ENCODE peak calls at places on chromosomes 11 and 22, in five cellular contexts. I, U, Q, N and V are unnamed samples.

GRCh38 chr11:129434641-129435498 is 59.2 kb downstream of the BARX2 start:
- ATAC-seq in U (no peak), N (no peak), Q (no peak), I (no peak), V (no peak)

GRCh38 chr11:18229501-18229900 is 7.1 kb downstream of the SAA4 start:
- ATAC-seq in I (no peak), Q (no peak), U (no peak), N (peak), V (no peak)

GRCh38 chr11:118339281-118340045 is 3.0 kb downstream of the CD3D start:
- ATAC-seq in Q (no peak), N (no peak), I (peak), U (no peak), V (no peak)

GRCh38 chr11:44371706-44372105 is 61.8 kb upstream of the ALX4 start:
- ATAC-seq in Q (no peak), N (no peak), I (no peak), U (no peak), V (no peak)

GRCh38 chr22:27405672-27406388 is 395.7 kb downstream of the MN1 start:
- ATAC-seq in Q (peak), U (peak), N (peak), I (peak), V (peak)

GRCh38 chr22:42222140-42222539 is 48.3 kb downstream of the TCF20 start:
- ATAC-seq in I (no peak), U (no peak), Q (no peak), N (peak), V (no peak)

GRCh38 chr11:94732617-94733292 is 35.4 kb upstream of the AMOTL1 start:
- ATAC-seq in Q (no peak), N (no peak), I (peak), U (peak), V (peak)

GRCh38 chr22:50732681-50733080 is 5.3 kb upstream of the ACR start:
- ATAC-seq in U (no peak), N (no peak), I (no peak), Q (no peak), V (no peak)

GRCh38 chr11:132402056-132402684 is 1031.8 kb downstream of the NTM start:
- ATAC-seq in Q (peak), N (peak), I (no peak), U (peak), V (no peak)

GRCh38 chr11:69662021-69662698 is 13.0 kb downstream of the LTO1 start:
- ATAC-seq in Q (peak), N (no peak), I (peak), U (no peak), V (no peak)

GRCh38 chr22:49934144-49934890 is 15.9 kb downstream of the CRELD2 start:
- ATAC-seq in N (peak), I (peak), Q (peak), U (peak), V (no peak)

GRCh38 chr11:117691501-117691900 is 105.5 kb downstream of the DSCAML1 start:
- ATAC-seq in Q (no peak), N (no peak), U (no peak), I (no peak), V (no peak)

GRCh38 chr11:108985611-108986279 is 320.9 kb downstream of the DDX10 start:
- ATAC-seq in Q (no peak), U (no peak), I (no peak), N (no peak), V (no peak)

GRCh38 chr11:2929511-2929879 is 275 bp upstream of the PHLDA2 start:
- ATAC-seq in N (peak), I (peak), Q (peak), U (peak), V (peak)

GRCh38 chr11:7436657-7437056 is 48.6 kb upstream of the OLFML1 start:
- ATAC-seq in Q (no peak), N (peak), U (peak), I (no peak), V (no peak)

GRCh38 chr22:47406896-47407295 is 644.4 kb downstream of the TBC1D22A start:
- ATAC-seq in U (no peak), Q (no peak), I (no peak), N (no peak), V (no peak)

GRCh38 chr11:6427516-6427915 is 8.6 kb upstream of the APBB1 start:
- ATAC-seq in N (no peak), I (no peak), Q (no peak), U (no peak), V (no peak)

GRCh38 chr22:28903080-28903479 is 19.7 kb downstream of the ZNRF3 start:
- ATAC-seq in Q (peak), U (peak), I (no peak), N (no peak), V (peak)

GRCh38 chr22:22712666-22713365 is 68.4 kb downstream of the GGTLC2 start:
- ATAC-seq in U (no peak), I (no peak), N (peak), Q (no peak), V (no peak)

GRCh38 chr11:126416542-126417090 is 61.1 kb downstream of the ST3GAL4 start:
- ATAC-seq in U (peak), N (peak), Q (no peak), I (no peak), V (peak)

DNA sequence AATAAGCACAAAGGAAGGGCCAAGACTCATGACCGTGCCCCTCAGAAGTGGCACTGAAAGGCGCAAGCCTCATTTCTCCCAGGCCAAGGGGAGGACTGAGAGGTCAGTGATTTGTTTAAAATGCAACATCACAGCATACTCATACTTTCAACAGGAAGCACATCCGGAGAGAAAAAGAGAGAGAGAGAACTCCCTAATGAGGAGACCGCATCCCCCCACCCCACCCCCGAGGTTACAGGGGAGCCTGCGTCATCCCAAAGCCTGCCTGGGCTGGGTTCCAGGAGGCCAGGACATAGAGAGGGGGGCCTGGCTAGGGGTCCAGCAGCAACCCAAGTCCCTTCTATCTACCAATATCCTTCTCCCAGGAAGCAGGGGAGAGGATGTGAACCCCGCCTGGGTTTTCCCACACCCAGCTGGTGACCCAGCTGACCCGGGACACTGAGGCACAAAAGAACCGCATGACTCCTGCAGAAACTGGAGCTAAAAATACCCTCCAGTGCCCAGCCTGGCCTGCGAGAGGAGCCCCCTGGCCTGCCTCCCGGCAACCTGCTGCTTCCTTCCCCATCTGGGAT is 3.8 kb downstream of the CSNK1E start:
- ATAC-seq in I (no peak), Q (no peak), U (no peak), N (peak), V (peak)
- TF ChIP-seq POLR2A in I (no peak), Q (no peak), U (no peak), N (no peak), V (no peak)

GRCh38 chr22:24157783-24158170 is 23.5 kb upstream of the SUSD2 start:
- ATAC-seq in N (no peak), I (no peak), U (no peak), Q (no peak), V (no peak)
- H3K4me3 ChIP-seq in N (peak), I (no peak), U (peak), Q (no peak), V (no peak)

DNA sequence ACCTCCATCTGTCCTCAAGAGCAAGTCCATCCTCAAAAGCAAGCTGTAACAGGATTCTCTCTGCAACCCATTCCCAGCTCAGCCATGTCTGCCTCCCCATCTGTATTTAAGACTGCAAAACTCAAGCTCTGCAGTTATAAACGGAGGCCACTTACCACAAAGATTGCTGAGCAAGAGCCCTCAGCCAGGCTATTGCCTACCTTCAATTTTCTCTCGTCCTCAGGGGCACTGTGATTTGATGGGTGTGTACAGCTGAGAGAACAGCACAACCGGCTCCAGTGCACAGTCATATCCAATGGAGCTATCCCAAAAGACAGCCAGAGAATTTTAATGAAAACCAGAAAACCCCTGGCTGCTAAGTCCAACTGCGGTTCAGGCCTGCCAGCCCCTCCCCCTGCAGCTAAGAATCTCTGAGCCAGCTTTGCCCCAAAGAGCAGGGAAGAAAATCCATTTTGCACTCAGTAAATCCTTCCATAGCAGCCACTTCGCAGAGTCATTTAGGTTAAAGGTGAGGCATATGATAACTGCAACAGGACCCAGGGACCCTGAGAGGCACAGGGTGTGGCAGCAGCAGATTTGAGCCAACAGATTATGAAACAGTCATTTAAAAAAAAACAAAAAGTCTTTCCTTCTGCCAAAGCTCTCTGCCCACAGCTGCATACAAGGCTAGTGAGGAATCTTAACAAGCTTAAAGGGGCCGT is 37.6 kb downstream of the RAB30 start:
- ATAC-seq in U (peak), I (peak), Q (peak), N (peak), V (peak)
- TF ChIP-seq POLR2AphosphoS5 in U (no peak), I (no peak), Q (no peak), N (no peak), V (peak)

GRCh38 chr11:78210000-78210608 is 21.4 kb downstream of the USP35 start:
- ATAC-seq in Q (no peak), N (no peak), I (no peak), U (no peak), V (no peak)
- TF ChIP-seq POLR2A in Q (no peak), N (peak), I (no peak), U (no peak), V (no peak)

DNA sequence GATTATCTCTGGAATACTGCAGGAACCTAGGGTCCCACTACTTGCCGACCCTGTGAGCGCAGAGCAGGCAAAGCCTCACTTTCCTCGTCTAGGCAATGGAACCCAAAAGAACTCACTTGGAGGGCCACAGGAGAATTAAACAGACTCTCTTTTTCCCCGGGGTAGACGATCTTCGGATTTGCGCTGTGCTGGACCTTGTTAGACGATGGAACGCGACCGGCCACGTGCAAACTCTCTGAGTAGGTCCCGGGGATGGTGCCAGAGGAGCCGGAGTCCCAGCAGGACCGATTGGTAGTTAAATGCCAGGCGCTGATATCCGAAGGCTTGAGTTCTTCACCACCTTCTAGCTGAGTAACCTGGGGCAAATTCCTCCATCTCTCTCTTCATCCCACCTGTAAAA is 1.0 kb upstream of the SLC1A2 start:
- ATAC-seq in N (no peak), U (no peak), I (no peak), Q (no peak), V (no peak)
- H3K4me3 ChIP-seq in N (no peak), U (peak), I (no peak), Q (no peak), V (peak)

GRCh38 chr22:24424901-24425775 is 2.3 kb upstream of the ADORA2A start:
- ATAC-seq in Q (no peak), I (no peak), U (no peak), N (no peak), V (no peak)

GRCh38 chr22:24421428-24421931 is 5.9 kb upstream of the ADORA2A start:
- ATAC-seq in Q (peak), U (no peak), N (peak), I (peak), V (no peak)

GRCh38 chr22:24422078-24422665 is 5.2 kb upstream of the ADORA2A start:
- ATAC-seq in N (no peak), Q (no peak), U (no peak), I (no peak), V (no peak)

GRCh38 chr22:24424001-24424900 is 3.1 kb upstream of the ADORA2A start:
- ATAC-seq in I (peak), U (peak), N (peak), Q (peak), V (peak)

GRCh38 chr22:24423519-24424000 is 3.8 kb upstream of the ADORA2A start:
- ATAC-seq in N (peak), I (peak), Q (peak), U (peak), V (peak)
- TF ChIP-seq POLR2AphosphoS5 in N (no peak), I (no peak), Q (no peak), U (no peak), V (no peak)